ENCODE peak calls at places on chromosomes 7 and 10, in five cellular contexts. One of them, this sample, is unnamed.

GRCh38 chr10:110671788-110672579 is 27.8 kb downstream of the RBM20 start:
- DNase-seq in naive thymus-derived CD4-positive, alpha-beta T cell: peak; percentile 59
- DNase-seq in hypothalamus: no peak
- DNase-seq in amygdala: no peak
- DNase-seq in HS-5: no peak
- DNase-seq in this sample: peak; percentile 24

GRCh38 chr7:136925049-136925448 is 56.6 kb downstream of the CHRM2 start:
- DNase-seq in naive thymus-derived CD4-positive, alpha-beta T cell: no peak
- DNase-seq in HS-5: no peak
- DNase-seq in amygdala: no peak
- DNase-seq in hypothalamus: no peak
- DNase-seq in this sample: no peak

GRCh38 chr10:77513220-77513619 is 124.4 kb downstream of the KCNMA1 start:
- DNase-seq in amygdala: no peak
- DNase-seq in naive thymus-derived CD4-positive, alpha-beta T cell: no peak
- DNase-seq in hypothalamus: no peak
- DNase-seq in HS-5: no peak
- DNase-seq in this sample: no peak

GRCh38 chr10:113326160-113327111 is 226.4 kb upstream of the HABP2 start:
- DNase-seq in naive thymus-derived CD4-positive, alpha-beta T cell: no peak
- DNase-seq in hypothalamus: no peak
- DNase-seq in HS-5: peak; percentile 84
- DNase-seq in amygdala: no peak
- DNase-seq in this sample: no peak

GRCh38 chr7:123879628-123880027 is 34.7 kb downstream of the HYAL4 start:
- DNase-seq in HS-5: no peak
- DNase-seq in hypothalamus: no peak
- DNase-seq in amygdala: no peak
- DNase-seq in naive thymus-derived CD4-positive, alpha-beta T cell: no peak
- DNase-seq in this sample: no peak

GRCh38 chr7:73901231-73901822 is 40.4 kb downstream of the TMEM270 start:
- DNase-seq in amygdala: no peak
- DNase-seq in HS-5: no peak
- DNase-seq in naive thymus-derived CD4-positive, alpha-beta T cell: no peak
- DNase-seq in hypothalamus: no peak
- DNase-seq in this sample: no peak

GRCh38 chr10:31401287-31401686 is 82.3 kb downstream of the ZEB1 start:
- DNase-seq in naive thymus-derived CD4-positive, alpha-beta T cell: no peak
- DNase-seq in amygdala: no peak
- DNase-seq in hypothalamus: no peak
- DNase-seq in HS-5: no peak
- DNase-seq in this sample: no peak

GRCh38 chr7:150856303-150857275 is 4.3 kb downstream of the AOC1 start:
- DNase-seq in hypothalamus: no peak
- DNase-seq in HS-5: no peak
- DNase-seq in amygdala: no peak
- DNase-seq in naive thymus-derived CD4-positive, alpha-beta T cell: no peak
- DNase-seq in this sample: no peak

GRCh38 chr10:119238577-119238976 is 31.2 kb downstream of the GRK5 start:
- DNase-seq in HS-5: no peak
- DNase-seq in amygdala: no peak
- DNase-seq in naive thymus-derived CD4-positive, alpha-beta T cell: no peak
- DNase-seq in hypothalamus: no peak
- DNase-seq in this sample: no peak

GRCh38 chr10:126598009-126598408 is 72.5 kb downstream of the C10orf90 start:
- DNase-seq in HS-5: no peak
- DNase-seq in hypothalamus: no peak
- DNase-seq in naive thymus-derived CD4-positive, alpha-beta T cell: no peak
- DNase-seq in amygdala: no peak
- DNase-seq in this sample: peak; percentile 4

GRCh38 chr7:120259382-120259781 is 13.6 kb upstream of the KCND2 start:
- DNase-seq in HS-5: peak; percentile 37
- DNase-seq in amygdala: no peak
- DNase-seq in hypothalamus: no peak
- DNase-seq in naive thymus-derived CD4-positive, alpha-beta T cell: no peak
- DNase-seq in this sample: no peak

GRCh38 chr7:33998487-33998886 is 93.1 kb downstream of the BMPER start:
- DNase-seq in amygdala: no peak
- DNase-seq in HS-5: no peak
- DNase-seq in hypothalamus: no peak
- DNase-seq in naive thymus-derived CD4-positive, alpha-beta T cell: no peak
- DNase-seq in this sample: no peak

GRCh38 chr10:118488710-118489497 is 106.5 kb downstream of the PRLHR start:
- DNase-seq in HS-5: no peak
- DNase-seq in amygdala: no peak
- DNase-seq in naive thymus-derived CD4-positive, alpha-beta T cell: no peak
- DNase-seq in hypothalamus: no peak
- DNase-seq in this sample: no peak

GRCh38 chr7:151838861-151839381 is 38.0 kb downstream of the PRKAG2 start:
- DNase-seq in hypothalamus: no peak
- DNase-seq in naive thymus-derived CD4-positive, alpha-beta T cell: no peak
- DNase-seq in HS-5: no peak
- DNase-seq in amygdala: peak; percentile 14
- DNase-seq in this sample: peak; percentile 30

GRCh38 chr10:14240253-14241189 is 90.2 kb downstream of the FRMD4A start:
- DNase-seq in amygdala: no peak
- DNase-seq in naive thymus-derived CD4-positive, alpha-beta T cell: no peak
- DNase-seq in HS-5: no peak
- DNase-seq in hypothalamus: peak; percentile 5
- DNase-seq in this sample: no peak

GRCh38 chr7:128056901-128057300 is 25.7 kb upstream of the LRRC4 start:
- DNase-seq in HS-5: peak; percentile 14
- DNase-seq in amygdala: no peak
- DNase-seq in naive thymus-derived CD4-positive, alpha-beta T cell: no peak
- DNase-seq in hypothalamus: no peak
- DNase-seq in this sample: no peak

GRCh38 chr7:74023037-74023436 is 4.9 kb upstream of the ELN start:
- DNase-seq in amygdala: no peak
- DNase-seq in naive thymus-derived CD4-positive, alpha-beta T cell: no peak
- DNase-seq in hypothalamus: no peak
- DNase-seq in HS-5: no peak
- DNase-seq in this sample: no peak

GRCh38 chr10:9103301-9103700 is 1048.8 kb downstream of the GATA3 start:
- DNase-seq in naive thymus-derived CD4-positive, alpha-beta T cell: no peak
- DNase-seq in amygdala: no peak
- DNase-seq in hypothalamus: no peak
- DNase-seq in HS-5: no peak
- DNase-seq in this sample: no peak

GRCh38 chr10:129491123-129491734 is 24.2 kb downstream of the MGMT start:
- DNase-seq in HS-5: no peak
- DNase-seq in hypothalamus: no peak
- DNase-seq in naive thymus-derived CD4-positive, alpha-beta T cell: no peak
- DNase-seq in amygdala: no peak
- DNase-seq in this sample: no peak

GRCh38 chr7:44293561-44294324 is 31.7 kb downstream of the CAMK2B start:
- DNase-seq in HS-5: no peak
- DNase-seq in naive thymus-derived CD4-positive, alpha-beta T cell: no peak
- DNase-seq in amygdala: no peak
- DNase-seq in hypothalamus: no peak
- DNase-seq in this sample: no peak

GRCh38 chr7:111951027-111951426 is 255.2 kb downstream of the DOCK4 start:
- DNase-seq in naive thymus-derived CD4-positive, alpha-beta T cell: no peak
- DNase-seq in hypothalamus: no peak
- DNase-seq in HS-5: no peak
- DNase-seq in amygdala: no peak
- DNase-seq in this sample: no peak

GRCh38 chr7:83704564-83704963 is 55.6 kb upstream of the SEMA3E start:
- DNase-seq in naive thymus-derived CD4-positive, alpha-beta T cell: no peak
- DNase-seq in amygdala: no peak
- DNase-seq in HS-5: no peak
- DNase-seq in hypothalamus: no peak
- DNase-seq in this sample: no peak

GRCh38 chr7:91083855-91084644 is 180.2 kb upstream of the FZD1 start:
- DNase-seq in naive thymus-derived CD4-positive, alpha-beta T cell: no peak
- DNase-seq in HS-5: no peak
- DNase-seq in hypothalamus: no peak
- DNase-seq in amygdala: no peak
- DNase-seq in this sample: no peak

GRCh38 chr10:11325817-11326216 is 285.6 kb downstream of the USP6NL start:
- DNase-seq in HS-5: no peak
- DNase-seq in hypothalamus: no peak
- DNase-seq in amygdala: no peak
- DNase-seq in naive thymus-derived CD4-positive, alpha-beta T cell: no peak
- DNase-seq in this sample: no peak